ENCODE peak calls at places on chromosomes 4 and X, in six cellular contexts. X is CD4-positive, alpha-beta T cell; T is neural progenitor cell; G is mammary epithelial cell; R is MM.1S; V is CD4-positive, alpha-beta memory T cell. B is an unnamed sample.

GRCh38 chr4:2343476-2343875 is 75.0 kb downstream of the ZFYVE28 start:
- DNase-seq in X (peak), T (no peak), G (no peak), R (no peak), V (no peak), B (no peak)

GRCh38 chrX:133544105-133544504 is 128.8 kb upstream of the GPC4 start:
- DNase-seq in X (no peak), T (no peak), G (peak), R (no peak), V (no peak), B (peak)

GRCh38 chr4:142408003-142408441 is 438.1 kb downstream of the INPP4B start:
- DNase-seq in X (no peak), T (no peak), G (peak), R (no peak), V (no peak), B (peak)

GRCh38 chrX:39718951-39719350 is 378.8 kb downstream of the BCOR start:
- DNase-seq in X (no peak), T (no peak), G (peak), R (no peak), V (no peak), B (no peak)

GRCh38 chr4:75285837-75286236 is 228.4 kb downstream of the RCHY1 start:
- DNase-seq in X (no peak), T (no peak), G (no peak), R (no peak), V (no peak), B (no peak)

GRCh38 chr4:77930876-77931275 is 68.2 kb downstream of the MRPL1 start:
- DNase-seq in X (no peak), T (no peak), G (no peak), R (no peak), V (no peak), B (no peak)

GRCh38 chrX:73206366-73206765 is 8.3 kb downstream of the NAP1L2 start:
- DNase-seq in X (no peak), T (no peak), G (peak), R (no peak), V (no peak), B (no peak)

GRCh38 chr4:25301471-25301870 is 11.1 kb upstream of the ZCCHC4 start:
- DNase-seq in X (no peak), T (no peak), G (no peak), R (no peak), V (no peak), B (no peak)

GRCh38 chrX:41449615-41450014 is 2.5 kb downstream of the NYX start:
- DNase-seq in X (no peak), T (no peak), G (peak), R (peak), V (no peak), B (no peak)

GRCh38 chrX:16885628-16886027 is 15.5 kb upstream of the RBBP7 start:
- DNase-seq in X (no peak), T (no peak), G (no peak), R (peak), V (no peak), B (no peak)

GRCh38 chr4:78776729-78777555 is 792 bp downstream of the BMP2K start:
- DNase-seq in X (peak), T (peak), G (peak), R (peak), V (peak), B (peak)

GRCh38 chr4:42915484-42915883 is 23.0 kb downstream of the GRXCR1 start:
- DNase-seq in X (no peak), T (no peak), G (peak), R (no peak), V (no peak), B (peak)

GRCh38 chr4:67624939-67625338 is 66.4 kb downstream of the STAP1 start:
- DNase-seq in X (no peak), T (no peak), G (no peak), R (no peak), V (no peak), B (no peak)

GRCh38 chr4:138398297-138398696 is 156.1 kb upstream of the SLC7A11 start:
- DNase-seq in X (no peak), T (peak), G (no peak), R (no peak), V (no peak), B (no peak)

GRCh38 chrX:123753656-123754350 is 21.0 kb upstream of the THOC2 start:
- DNase-seq in X (no peak), T (no peak), G (no peak), R (no peak), V (no peak), B (no peak)

GRCh38 chr4:88456757-88457306 is at the start of gene HERC5:
- DNase-seq in X (peak), T (peak), G (peak), R (peak), V (peak), B (peak)
- H3K27ac ChIP-seq in X (peak), T (no peak), G (no peak), R (peak), V (peak), B (no peak)

DNA sequence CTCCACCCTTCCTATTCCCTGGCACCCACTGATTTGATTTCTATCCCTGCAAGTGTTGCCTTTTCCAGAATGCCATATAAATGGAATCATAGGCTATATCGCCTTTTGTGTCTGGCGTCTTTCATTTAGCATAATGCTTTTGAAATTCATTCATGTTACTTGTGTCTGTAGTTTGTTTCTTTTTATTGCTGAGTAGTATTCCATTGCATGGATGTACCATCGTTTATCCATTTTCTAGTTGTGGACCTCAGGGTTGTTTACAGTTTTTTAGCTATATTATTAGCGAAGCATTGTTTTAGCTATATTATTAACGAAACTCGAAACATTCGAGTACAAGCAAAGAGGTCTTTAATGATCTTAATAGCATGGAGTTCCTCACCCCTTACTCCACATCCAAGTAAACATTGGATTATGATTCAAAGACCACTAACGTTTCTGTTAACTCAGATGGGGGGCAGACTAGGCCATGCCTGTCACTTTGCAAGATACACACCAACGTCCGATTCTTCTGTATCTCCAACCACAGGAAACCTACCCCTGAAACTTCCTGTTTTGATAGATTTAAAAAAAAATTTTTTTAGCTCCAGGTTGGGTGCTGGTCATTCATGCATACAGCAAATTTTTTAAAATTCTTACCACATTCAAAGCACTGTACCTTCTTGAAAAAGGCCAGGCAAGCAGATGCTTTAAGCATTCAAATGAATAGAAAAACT is 1.1 kb downstream of the DCK start:
- DNase-seq in X (no peak), T (no peak), G (no peak), R (peak), V (no peak), B (no peak)
- H3K27ac ChIP-seq in X (peak), T (no peak), G (no peak), R (peak), V (peak), B (no peak)

DNA sequence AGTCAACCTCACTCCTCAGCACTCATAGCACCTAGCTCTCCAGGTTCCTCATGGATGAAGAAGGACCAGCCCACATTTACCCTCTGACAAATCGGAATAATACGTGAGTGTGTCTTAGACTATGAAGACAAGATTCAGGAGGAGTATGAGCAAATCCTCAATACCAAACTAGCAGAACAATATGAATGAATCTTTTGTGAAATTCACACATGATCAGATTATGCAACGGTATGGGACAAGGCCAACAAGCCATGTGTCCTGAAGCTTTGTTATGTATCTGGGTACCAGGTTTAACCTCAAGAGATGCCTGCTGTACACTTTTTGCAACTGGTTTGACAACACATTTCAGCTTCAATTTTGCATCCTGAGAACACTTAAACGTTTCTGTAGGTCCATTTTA is 300.1 kb downstream of the OPHN1 start:
- DNase-seq in X (no peak), T (no peak), G (no peak), R (no peak), V (no peak), B (no peak)
- H3K27ac ChIP-seq in X (no peak), T (no peak), G (no peak), R (no peak), V (no peak), B (no peak)

DNA sequence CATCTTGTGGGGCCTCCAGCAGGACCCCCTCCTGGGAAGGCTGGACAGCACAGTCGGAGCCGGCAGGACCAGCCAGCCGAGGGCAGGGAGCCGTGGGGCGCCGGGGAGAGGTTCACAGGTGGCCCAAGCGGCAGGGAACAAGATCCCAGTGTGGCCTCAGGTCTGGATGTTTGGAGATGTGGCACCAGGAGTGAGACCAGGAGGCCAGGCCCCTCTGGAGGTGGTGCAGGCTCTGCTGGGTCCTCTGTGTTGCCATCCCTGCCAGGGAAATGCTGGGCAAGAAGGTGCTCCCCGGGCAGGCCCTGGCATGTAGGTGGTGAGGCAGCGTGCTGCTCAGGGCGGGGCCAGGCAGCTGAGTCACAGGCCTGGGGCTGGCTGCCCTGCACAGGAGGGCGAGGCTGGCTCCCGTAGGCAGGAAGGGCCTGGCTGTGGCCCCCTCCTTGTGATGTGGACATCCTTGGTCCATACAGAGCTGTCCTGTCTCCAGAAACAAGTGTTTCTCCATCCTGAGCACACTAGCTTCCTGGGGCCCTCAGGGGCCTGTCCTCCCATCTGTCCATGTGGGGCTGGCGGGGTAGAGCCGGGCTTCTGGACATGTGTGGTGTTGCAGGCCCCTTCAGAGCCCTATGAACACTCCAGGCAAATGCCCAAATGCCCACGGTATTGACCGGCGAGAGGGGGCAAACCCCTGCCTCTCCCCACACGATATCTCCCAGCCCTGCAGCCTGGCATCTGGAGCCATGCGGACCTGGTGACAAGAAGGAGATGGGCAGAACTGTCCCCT is 4.8 kb upstream of the HGFAC start:
- DNase-seq in X (no peak), T (no peak), G (peak), R (no peak), V (no peak), B (peak)
- H3K27ac ChIP-seq in X (no peak), T (no peak), G (peak), R (no peak), V (no peak), B (peak)

DNA sequence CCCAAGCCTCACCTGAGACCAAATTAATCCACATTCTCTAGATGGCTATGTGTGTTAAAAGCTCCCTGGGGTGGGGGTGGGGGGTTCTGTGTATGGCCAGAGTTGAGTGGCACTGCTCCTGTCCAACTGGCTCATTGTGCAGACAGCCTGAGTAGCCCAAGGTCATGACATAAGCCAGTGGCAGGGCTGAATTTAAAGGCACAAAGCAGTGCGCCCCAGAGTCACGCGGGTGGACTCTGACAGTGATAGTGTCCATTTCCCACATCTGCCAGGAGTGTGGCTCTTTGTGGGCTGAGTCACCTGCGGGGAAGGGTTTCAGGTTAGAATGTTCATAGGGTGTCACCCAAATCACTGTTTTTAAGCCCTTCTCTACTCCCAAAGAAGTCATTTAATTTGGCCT is 45.4 kb downstream of the SCD5 start:
- DNase-seq in X (no peak), T (no peak), G (peak), R (no peak), V (no peak), B (no peak)
- H3K27ac ChIP-seq in X (no peak), T (no peak), G (peak), R (no peak), V (no peak), B (peak)

GRCh38 chr4:112817933-112818921 is 181.3 kb downstream of the LARP7 start:
- DNase-seq in X (no peak), T (peak), G (peak), R (peak), V (no peak), B (peak)
- H3K27ac ChIP-seq in X (no peak), T (peak), G (peak), R (no peak), V (no peak), B (peak)

DNA sequence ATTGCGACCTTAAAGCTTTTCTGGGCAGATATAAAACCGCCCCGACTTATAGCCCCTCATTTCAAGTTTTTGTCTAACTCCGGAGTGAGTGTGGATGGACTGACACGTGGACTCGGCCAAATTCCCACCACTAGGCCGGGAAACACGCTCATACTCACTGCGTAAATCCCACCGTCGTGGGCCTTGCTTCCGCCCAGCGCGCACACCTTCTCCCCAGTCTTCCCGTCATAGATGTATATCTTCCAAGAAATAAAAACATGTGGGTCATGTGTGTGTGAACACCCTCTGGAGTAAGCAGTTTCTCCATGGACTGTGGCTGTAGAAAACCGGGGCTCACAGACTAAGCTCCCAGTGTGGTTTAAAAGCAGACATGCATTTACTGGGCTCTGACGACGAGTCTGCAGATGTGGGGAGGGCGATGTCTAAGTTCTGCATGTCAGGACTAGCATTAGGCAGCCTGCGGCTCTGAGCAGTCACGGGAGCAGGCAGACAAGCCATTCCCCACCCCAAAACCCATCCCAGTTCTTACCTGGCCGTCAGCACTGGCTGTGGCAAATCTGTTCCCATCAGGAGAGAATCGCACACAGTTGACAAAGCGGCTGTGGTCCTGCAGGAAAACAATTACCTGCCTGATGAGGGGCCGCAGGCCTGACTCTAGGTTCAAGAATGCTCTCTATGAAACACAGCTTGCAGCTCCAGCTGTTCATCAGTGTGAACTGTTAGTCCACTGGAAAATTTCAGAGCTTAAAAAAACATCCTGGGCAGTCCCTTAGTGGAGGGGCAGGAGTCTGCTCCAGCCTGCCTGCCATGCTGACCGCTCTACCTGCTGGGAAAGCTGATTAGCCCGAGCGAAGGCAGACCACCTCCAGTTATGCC is 28.2 kb downstream of the WDR1 start:
- DNase-seq in X (no peak), T (no peak), G (peak), R (no peak), V (no peak), B (peak)
- H3K27ac ChIP-seq in X (no peak), T (no peak), G (peak), R (no peak), V (no peak), B (peak)

GRCh38 chr4:149409186-149410056 is 406.2 kb downstream of the IQCM start:
- DNase-seq in X (no peak), T (no peak), G (peak), R (no peak), V (no peak), B (peak)
- H3K27ac ChIP-seq in X (no peak), T (no peak), G (peak), R (no peak), V (no peak), B (peak)

GRCh38 chrX:45767021-45767491 is 566.4 kb upstream of the DIPK2B start:
- DNase-seq in X (no peak), T (no peak), G (peak), R (no peak), V (no peak), B (no peak)
- H3K27ac ChIP-seq in X (no peak), T (no peak), G (peak), R (no peak), V (peak), B (peak)

B was measured in epithelial cell of prostate.